ENCODE peak calls at places on chromosomes 12 and 14, in four cellular contexts. H, V, J and T are unnamed samples.

GRCh38 chr12:103824845-103825244 is 16.2 kb downstream of the NT5DC3 start:
- DNase-seq in H (no peak), V (no peak), J (no peak), T (no peak)

GRCh38 chr12:54018608-54018984 is 9.6 kb upstream of the HOXC6 start:
- DNase-seq in H (no peak), V (peak; percentile 74), J (no peak), T (peak; percentile 64)

GRCh38 chr12:95790025-95790911 is at the start of gene NTN4:
- DNase-seq in H (peak; percentile 65), V (no peak), J (no peak), T (peak; percentile 76)

GRCh38 chr12:68180792-68181744 is 21.5 kb upstream of the IFNG start:
- DNase-seq in H (no peak), V (no peak), J (no peak), T (no peak)

GRCh38 chr14:34229140-34229539 is 232.9 kb downstream of the SPTSSA start:
- DNase-seq in H (no peak), V (no peak), J (no peak), T (no peak)

GRCh38 chr12:50085615-50085928 is 430 bp downstream of the SMARCD1 start:
- DNase-seq in H (no peak), V (no peak), J (no peak), T (no peak)

GRCh38 chr14:87434680-87435079 is 558.3 kb downstream of the GALC start:
- DNase-seq in H (no peak), V (no peak), J (no peak), T (no peak)

GRCh38 chr12:92753976-92754885 is 51.4 kb downstream of the PLEKHG7 start:
- DNase-seq in H (no peak), V (no peak), J (no peak), T (no peak)

GRCh38 chr12:84069699-84070098 is 842.9 kb downstream of the SLC6A15 start:
- DNase-seq in H (no peak), V (no peak), J (no peak), T (no peak)

GRCh38 chr14:23641915-23642588 is 5.9 kb downstream of the DHRS2 start:
- DNase-seq in H (no peak), V (no peak), J (peak; percentile 59), T (no peak)

GRCh38 chr14:59281613-59282012 is 93.1 kb downstream of the DAAM1 start:
- DNase-seq in H (no peak), V (no peak), J (no peak), T (no peak)

GRCh38 chr14:58082011-58082410 is 70.0 kb downstream of the ARMH4 start:
- DNase-seq in H (no peak), V (no peak), J (no peak), T (no peak)

GRCh38 chr12:107429006-107429698 is 256.4 kb upstream of the PWP1 start:
- DNase-seq in H (no peak), V (no peak), J (no peak), T (no peak)

GRCh38 chr12:17301544-17301943 is 695.6 kb upstream of the LMO3 start:
- DNase-seq in H (no peak), V (no peak), J (no peak), T (no peak)

DNA sequence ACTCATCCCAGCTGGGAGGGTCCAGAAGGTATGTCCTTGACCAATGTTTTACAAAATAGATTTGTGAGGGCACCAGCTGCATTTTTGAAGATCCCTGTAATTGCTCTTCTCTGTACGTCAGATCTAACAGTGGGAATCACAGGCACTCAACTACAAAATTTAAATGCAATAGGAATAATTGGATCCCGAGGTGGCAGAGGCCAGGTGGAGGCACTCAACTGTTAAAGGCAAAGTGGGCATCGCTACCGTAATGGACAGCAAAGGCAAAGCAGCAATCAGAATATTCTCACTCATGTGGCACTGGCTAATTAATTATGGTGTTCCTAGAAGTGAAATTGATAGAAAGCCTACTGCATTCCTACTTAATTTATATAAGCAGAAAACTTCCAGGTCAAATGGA is 27.9 kb upstream of the PSMC1 start:
- DNase-seq in H (no peak), V (no peak), J (no peak), T (no peak)
- TF ChIP-seq KDM1A in H (no peak), V (no peak), J (no peak), T (no peak)

DNA sequence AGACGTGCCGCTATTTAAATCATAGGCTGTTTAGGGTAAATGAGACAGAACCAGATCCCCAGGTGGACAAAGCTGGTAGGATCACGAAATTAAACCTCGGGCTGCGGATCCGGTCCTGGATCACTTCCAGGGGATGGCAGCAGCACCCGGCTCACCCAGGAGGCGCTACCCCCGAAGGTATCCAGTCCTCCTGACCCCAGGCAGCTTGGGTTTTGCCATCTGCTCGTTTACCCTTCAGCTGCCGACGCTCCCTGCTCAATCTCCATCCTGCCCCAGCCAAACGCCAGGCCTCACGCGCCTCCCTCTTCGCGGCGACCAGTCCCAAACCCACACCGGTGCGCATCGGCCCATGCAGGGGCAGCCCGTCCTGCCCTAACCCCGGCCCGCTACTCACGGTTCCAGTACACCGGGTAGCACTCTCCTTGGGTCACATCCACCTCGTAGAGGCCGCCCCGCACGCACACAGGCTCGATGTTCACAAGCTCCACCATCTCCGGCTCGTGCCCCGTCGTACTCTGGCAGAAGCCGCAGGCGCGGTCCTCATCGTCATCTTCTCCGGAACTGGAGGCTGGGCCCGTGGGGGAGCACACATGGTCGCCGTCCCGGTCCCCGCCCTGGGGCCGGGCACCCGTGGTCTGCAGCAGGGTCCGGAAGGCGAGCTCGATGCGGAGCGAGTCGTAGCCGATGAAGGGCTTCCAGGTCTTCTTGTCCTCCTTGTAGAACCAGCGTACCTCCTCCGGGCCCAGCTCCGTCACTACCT is 1.1 kb downstream of the DDHD1 start:
- DNase-seq in H (peak; percentile 68), V (peak; percentile 20), J (peak; percentile 29), T (peak; percentile 77)
- TF ChIP-seq MAFK in H (no peak), V (no peak), J (no peak), T (no peak)

GRCh38 chr12:32043928-32044549 is 62.6 kb upstream of the BICD1 start:
- DNase-seq in H (peak; percentile 32), V (no peak), J (no peak), T (no peak)

GRCh38 chr12:32039917-32040575 is 66.6 kb upstream of the BICD1 start:
- DNase-seq in H (no peak), V (peak; percentile 65), J (no peak), T (no peak)

GRCh38 chr12:32036477-32037263 is 70.0 kb upstream of the BICD1 start:
- DNase-seq in H (peak; percentile 23), V (peak; percentile 35), J (no peak), T (no peak)

GRCh38 chr12:32034045-32034444 is 72.6 kb upstream of the BICD1 start:
- DNase-seq in H (no peak), V (peak; percentile 10), J (no peak), T (no peak)

DNA sequence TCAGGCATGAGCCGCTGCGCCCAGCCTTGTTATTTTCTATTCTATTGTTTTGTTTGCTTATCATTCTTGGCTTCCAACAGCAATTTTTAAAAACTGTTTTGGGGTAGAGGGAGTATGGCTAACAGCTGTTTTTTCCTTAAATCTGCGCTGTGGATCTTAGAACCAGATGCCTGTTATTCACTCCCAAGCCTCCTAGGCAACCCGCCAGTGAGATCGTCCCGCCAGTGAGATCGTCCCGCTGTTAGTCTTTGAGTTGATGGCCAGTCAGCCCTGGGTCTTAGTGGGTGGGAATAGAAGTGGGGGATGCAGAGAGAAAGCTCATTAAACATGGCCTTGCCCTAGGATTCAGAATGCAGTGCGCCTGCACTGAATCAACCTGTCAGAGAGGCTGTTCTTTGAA is 67.3 kb upstream of the BICD1 start:
- DNase-seq in H (no peak), V (peak; percentile 29), J (no peak), T (no peak)
- TF ChIP-seq KDM1A in H (no peak), V (no peak), J (no peak), T (no peak)

DNA sequence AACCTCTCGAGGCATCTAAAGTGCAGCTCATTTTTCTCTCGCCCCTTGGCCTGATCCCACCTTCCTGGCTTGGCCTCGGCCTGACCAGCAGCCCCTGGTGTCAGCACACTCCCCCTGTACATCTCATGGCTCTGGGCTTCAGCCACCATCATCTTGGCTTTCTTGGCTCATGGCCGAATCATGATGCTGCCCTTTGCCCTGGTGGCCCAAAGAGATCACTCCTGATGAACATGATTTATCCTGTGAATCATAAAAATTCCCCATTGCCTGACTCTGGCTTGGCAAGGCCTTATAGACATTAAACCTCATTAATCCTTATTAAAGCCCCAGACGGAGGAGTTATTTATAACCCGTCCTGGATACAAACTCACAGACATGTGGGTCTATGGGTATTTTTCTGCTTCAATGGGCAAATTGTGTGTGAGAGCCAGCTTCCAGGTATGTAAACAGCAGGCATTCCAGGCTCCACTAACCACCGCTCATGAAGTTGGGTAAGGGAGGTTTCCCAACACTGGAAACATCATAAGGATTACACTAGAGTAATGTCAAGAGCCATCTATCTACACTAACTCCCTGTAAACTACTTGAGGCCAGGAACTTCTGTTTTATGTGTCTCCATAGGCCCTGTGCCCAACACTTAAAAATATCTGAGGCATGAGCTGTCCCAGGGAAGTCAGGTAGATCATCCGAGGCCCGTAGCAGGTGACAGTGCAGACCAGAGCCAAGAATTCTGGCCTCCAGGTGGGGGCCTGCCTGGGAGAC is 171.2 kb downstream of the TTC8 start:
- DNase-seq in H (peak; percentile 83), V (no peak), J (no peak), T (no peak)
- TF ChIP-seq MAFK in H (peak; percentile 42), V (no peak), J (no peak), T (no peak)

GRCh38 chr12:48002773-48003218 is 1.5 kb downstream of the COL2A1 start:
- DNase-seq in H (no peak), V (no peak), J (no peak), T (peak; percentile 71)
- TF ChIP-seq KDM1A in H (no peak), V (no peak), J (no peak), T (no peak)

DNA sequence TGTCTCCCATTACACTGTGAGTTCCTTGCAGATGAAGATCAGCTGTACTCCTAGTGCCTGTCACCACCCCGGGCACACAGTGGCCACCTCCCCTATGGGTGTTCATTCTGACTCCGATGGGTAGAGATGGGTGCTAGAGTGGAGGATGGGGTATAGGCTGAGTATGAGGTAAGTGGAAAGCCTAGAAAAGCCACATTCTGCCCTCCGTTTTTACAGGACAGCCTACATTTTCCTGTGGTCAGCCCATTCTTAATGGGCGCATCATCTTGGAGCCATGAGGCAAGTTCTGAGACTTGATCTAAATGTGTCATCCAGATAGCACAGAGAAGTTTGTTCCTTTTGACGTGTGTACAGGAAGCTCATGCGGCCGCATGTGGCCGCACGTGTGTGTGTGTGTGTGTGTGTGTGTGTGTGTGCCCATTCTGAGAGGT is 166.7 kb upstream of the HIF1A start:
- DNase-seq in H (no peak), V (no peak), J (no peak), T (no peak)
- TF ChIP-seq MAFK in H (no peak), V (no peak), J (no peak), T (no peak)

GRCh38 chr14:103508930-103509329 is 13.7 kb downstream of the CKB start:
- DNase-seq in H (no peak), V (no peak), J (no peak), T (no peak)
- TF ChIP-seq KDM1A in H (no peak), V (no peak), J (no peak), T (no peak)

GRCh38 chr12:120677765-120678473 is 9.0 kb upstream of the MLEC start:
- DNase-seq in H (peak; percentile 58), V (peak; percentile 22), J (no peak), T (peak; percentile 41)
- TF ChIP-seq MAFK in H (no peak), V (no peak), J (no peak), T (no peak)